ENCODE peak calls at places on chromosomes 13 and 19, in four cellular contexts. One of them, this sample, is unnamed.
A peak's percentile ranks its signal among the peaks of the same experiment; 100 is the strongest.

GRCh38 chr13:26964278-26965057 is 203.9 kb upstream of the GPR12 start:
- DNase-seq in non-pigmented ciliary epithelial cell: no peak
- DNase-seq in mesendoderm: no peak
- DNase-seq in frontal cortex: peak; percentile 32
- DNase-seq in this sample: no peak

GRCh38 chr13:98797456-98797855 is 45.0 kb upstream of the SLC15A1 start:
- DNase-seq in non-pigmented ciliary epithelial cell: no peak
- DNase-seq in mesendoderm: no peak
- DNase-seq in frontal cortex: no peak
- DNase-seq in this sample: no peak

GRCh38 chr13:76732367-76732766 is 153.8 kb downstream of the KCTD12 start:
- DNase-seq in non-pigmented ciliary epithelial cell: no peak
- DNase-seq in mesendoderm: no peak
- DNase-seq in frontal cortex: no peak
- DNase-seq in this sample: no peak

GRCh38 chr13:37701306-37701705 is 102.7 kb upstream of the POSTN start:
- DNase-seq in non-pigmented ciliary epithelial cell: no peak
- DNase-seq in mesendoderm: no peak
- DNase-seq in frontal cortex: no peak
- DNase-seq in this sample: no peak

GRCh38 chr19:3178377-3178972 is at the start of gene S1PR4:
- DNase-seq in non-pigmented ciliary epithelial cell: no peak
- DNase-seq in mesendoderm: no peak
- DNase-seq in frontal cortex: no peak
- DNase-seq in this sample: peak; percentile 26

GRCh38 chr19:41332000-41332399 is 21.7 kb downstream of the TGFB1 start:
- DNase-seq in non-pigmented ciliary epithelial cell: no peak
- DNase-seq in mesendoderm: no peak
- DNase-seq in frontal cortex: no peak
- DNase-seq in this sample: no peak

GRCh38 chr13:73060251-73061160 is 1.7 kb downstream of the KLF5 start:
- DNase-seq in non-pigmented ciliary epithelial cell: peak; percentile 41
- DNase-seq in mesendoderm: peak; percentile 74
- DNase-seq in frontal cortex: no peak
- DNase-seq in this sample: no peak

GRCh38 chr13:41945926-41946325 is 15.0 kb downstream of the VWA8 start:
- DNase-seq in non-pigmented ciliary epithelial cell: no peak
- DNase-seq in mesendoderm: no peak
- DNase-seq in frontal cortex: no peak
- DNase-seq in this sample: no peak

GRCh38 chr19:4066176-4066606 is 508 bp downstream of the ZBTB7A start:
- DNase-seq in non-pigmented ciliary epithelial cell: no peak
- DNase-seq in mesendoderm: no peak
- DNase-seq in frontal cortex: no peak
- DNase-seq in this sample: no peak

GRCh38 chr13:59266478-59267063 is 897.2 kb downstream of the DIAPH3 start:
- DNase-seq in non-pigmented ciliary epithelial cell: no peak
- DNase-seq in mesendoderm: no peak
- DNase-seq in frontal cortex: no peak
- DNase-seq in this sample: no peak

This sample was measured in KG1.